ENCODE peak calls at places on chromosome 17, in seven cellular contexts. One of them, this sample, is unnamed.

GRCh38 chr17:76232342-76232741 is 8.0 kb downstream of the RNF157 start:
- DNase-seq in OCI-LY7: no peak
- DNase-seq in kidney epithelial cell: no peak
- DNase-seq in sigmoid colon: no peak
- DNase-seq in ovary: no peak
- DNase-seq in GM12865: no peak
- DNase-seq in breast epithelium: no peak
- DNase-seq in this sample: no peak

GRCh38 chr17:74270333-74270732 is 3.7 kb upstream of the DNAI2 start:
- DNase-seq in sigmoid colon: no peak
- DNase-seq in breast epithelium: no peak
- DNase-seq in OCI-LY7: no peak
- DNase-seq in kidney epithelial cell: no peak
- DNase-seq in GM12865: no peak
- DNase-seq in ovary: peak; percentile 41
- DNase-seq in this sample: no peak

GRCh38 chr17:11284811-11285210 is 43.8 kb downstream of the SHISA6 start:
- DNase-seq in OCI-LY7: no peak
- DNase-seq in sigmoid colon: no peak
- DNase-seq in breast epithelium: no peak
- DNase-seq in kidney epithelial cell: no peak
- DNase-seq in GM12865: no peak
- DNase-seq in ovary: no peak
- DNase-seq in this sample: no peak

GRCh38 chr17:75160211-75160610 is 5.9 kb upstream of the JPT1 start:
- DNase-seq in GM12865: no peak
- DNase-seq in kidney epithelial cell: no peak
- DNase-seq in sigmoid colon: no peak
- DNase-seq in ovary: no peak
- DNase-seq in OCI-LY7: no peak
- DNase-seq in breast epithelium: no peak
- DNase-seq in this sample: no peak

GRCh38 chr17:38851434-38851833 is 2.1 kb downstream of the RPL23 start:
- DNase-seq in kidney epithelial cell: no peak
- DNase-seq in GM12865: no peak
- DNase-seq in ovary: no peak
- DNase-seq in OCI-LY7: no peak
- DNase-seq in sigmoid colon: no peak
- DNase-seq in breast epithelium: no peak
- DNase-seq in this sample: no peak

GRCh38 chr17:36920032-36921000 is 17.0 kb upstream of the LHX1 start:
- DNase-seq in OCI-LY7: no peak
- DNase-seq in kidney epithelial cell: peak; percentile 75
- DNase-seq in GM12865: no peak
- DNase-seq in ovary: no peak
- DNase-seq in breast epithelium: no peak
- DNase-seq in sigmoid colon: no peak
- DNase-seq in this sample: no peak

GRCh38 chr17:78179372-78179771 is 7.5 kb downstream of the TK1 start:
- DNase-seq in GM12865: no peak
- DNase-seq in breast epithelium: peak; percentile 73
- DNase-seq in sigmoid colon: no peak
- DNase-seq in kidney epithelial cell: no peak
- DNase-seq in ovary: no peak
- DNase-seq in OCI-LY7: no peak
- DNase-seq in this sample: no peak

GRCh38 chr17:50589112-50589712 is 28.7 kb downstream of the CACNA1G start:
- DNase-seq in OCI-LY7: no peak
- DNase-seq in breast epithelium: no peak
- DNase-seq in kidney epithelial cell: no peak
- DNase-seq in GM12865: no peak
- DNase-seq in sigmoid colon: no peak
- DNase-seq in ovary: no peak
- DNase-seq in this sample: peak; percentile 97

GRCh38 chr17:63694229-63694973 is 5.5 kb downstream of the LIMD2 start:
- DNase-seq in ovary: no peak
- DNase-seq in sigmoid colon: no peak
- DNase-seq in breast epithelium: no peak
- DNase-seq in kidney epithelial cell: no peak
- DNase-seq in OCI-LY7: peak; percentile 37
- DNase-seq in GM12865: peak; percentile 36
- DNase-seq in this sample: no peak

GRCh38 chr17:10019941-10020403 is 114.9 kb upstream of the RCVRN start:
- DNase-seq in GM12865: no peak
- DNase-seq in ovary: no peak
- DNase-seq in kidney epithelial cell: no peak
- DNase-seq in OCI-LY7: no peak
- DNase-seq in breast epithelium: no peak
- DNase-seq in sigmoid colon: no peak
- DNase-seq in this sample: no peak

GRCh38 chr17:48882272-48882671 is 10.3 kb upstream of the ATP5MC1 start:
- DNase-seq in ovary: no peak
- DNase-seq in breast epithelium: no peak
- DNase-seq in kidney epithelial cell: no peak
- DNase-seq in OCI-LY7: no peak
- DNase-seq in GM12865: no peak
- DNase-seq in sigmoid colon: no peak
- DNase-seq in this sample: no peak

GRCh38 chr17:9356488-9356911 is 219.1 kb downstream of the STX8 start:
- DNase-seq in kidney epithelial cell: no peak
- DNase-seq in sigmoid colon: peak; percentile 65
- DNase-seq in breast epithelium: no peak
- DNase-seq in ovary: no peak
- DNase-seq in GM12865: peak; percentile 24
- DNase-seq in OCI-LY7: peak; percentile 48
- DNase-seq in this sample: no peak

GRCh38 chr17:38509008-38509771 is 80.9 kb downstream of the ARHGAP23 start:
- DNase-seq in kidney epithelial cell: peak; percentile 64
- DNase-seq in GM12865: peak; percentile 84
- DNase-seq in sigmoid colon: peak; percentile 90
- DNase-seq in OCI-LY7: peak; percentile 79
- DNase-seq in ovary: peak; percentile 80
- DNase-seq in breast epithelium: peak; percentile 50
- DNase-seq in this sample: peak; percentile 77

GRCh38 chr17:83143817-83144231 is 64.4 kb downstream of the METRNL start:
- DNase-seq in kidney epithelial cell: no peak
- DNase-seq in OCI-LY7: no peak
- DNase-seq in sigmoid colon: peak; percentile 22
- DNase-seq in ovary: no peak
- DNase-seq in GM12865: no peak
- DNase-seq in breast epithelium: no peak
- DNase-seq in this sample: no peak

GRCh38 chr17:49548506-49549310 is 27.0 kb upstream of the NXPH3 start:
- DNase-seq in kidney epithelial cell: no peak
- DNase-seq in sigmoid colon: no peak
- DNase-seq in breast epithelium: no peak
- DNase-seq in GM12865: peak; percentile 47
- DNase-seq in ovary: no peak
- DNase-seq in OCI-LY7: no peak
- DNase-seq in this sample: no peak

GRCh38 chr17:81400154-81400938 is 5.1 kb downstream of the BAHCC1 start:
- DNase-seq in sigmoid colon: no peak
- DNase-seq in kidney epithelial cell: no peak
- DNase-seq in OCI-LY7: no peak
- DNase-seq in GM12865: no peak
- DNase-seq in ovary: no peak
- DNase-seq in breast epithelium: no peak
- DNase-seq in this sample: peak; percentile 70

GRCh38 chr17:81403040-81403467 is 7.8 kb downstream of the BAHCC1 start:
- DNase-seq in ovary: no peak
- DNase-seq in kidney epithelial cell: no peak
- DNase-seq in breast epithelium: no peak
- DNase-seq in GM12865: no peak
- DNase-seq in OCI-LY7: no peak
- DNase-seq in sigmoid colon: no peak
- DNase-seq in this sample: no peak

GRCh38 chr17:81402530-81402941 is 7.3 kb downstream of the BAHCC1 start:
- DNase-seq in sigmoid colon: no peak
- DNase-seq in OCI-LY7: no peak
- DNase-seq in kidney epithelial cell: no peak
- DNase-seq in breast epithelium: no peak
- DNase-seq in ovary: no peak
- DNase-seq in GM12865: no peak
- DNase-seq in this sample: no peak

GRCh38 chr17:81400939-81401726 is 5.9 kb downstream of the BAHCC1 start:
- DNase-seq in breast epithelium: no peak
- DNase-seq in OCI-LY7: no peak
- DNase-seq in ovary: no peak
- DNase-seq in sigmoid colon: no peak
- DNase-seq in kidney epithelial cell: no peak
- DNase-seq in GM12865: no peak
- DNase-seq in this sample: peak; percentile 41

GRCh38 chr17:81401727-81402529 is 6.7 kb downstream of the BAHCC1 start:
- DNase-seq in GM12865: no peak
- DNase-seq in breast epithelium: no peak
- DNase-seq in OCI-LY7: peak; percentile 65
- DNase-seq in kidney epithelial cell: no peak
- DNase-seq in sigmoid colon: no peak
- DNase-seq in ovary: no peak
- DNase-seq in this sample: no peak
- TF ChIP-seq CTCF in GM12865: peak; percentile 5
- TF ChIP-seq CTCF in breast epithelium: no peak
- TF ChIP-seq CTCF in OCI-LY7: peak; percentile 81
- TF ChIP-seq CTCF in kidney epithelial cell: peak; percentile 58
- TF ChIP-seq CTCF in sigmoid colon: no peak
- TF ChIP-seq CTCF in ovary: no peak
- TF ChIP-seq CTCF in this sample: no peak

DNA sequence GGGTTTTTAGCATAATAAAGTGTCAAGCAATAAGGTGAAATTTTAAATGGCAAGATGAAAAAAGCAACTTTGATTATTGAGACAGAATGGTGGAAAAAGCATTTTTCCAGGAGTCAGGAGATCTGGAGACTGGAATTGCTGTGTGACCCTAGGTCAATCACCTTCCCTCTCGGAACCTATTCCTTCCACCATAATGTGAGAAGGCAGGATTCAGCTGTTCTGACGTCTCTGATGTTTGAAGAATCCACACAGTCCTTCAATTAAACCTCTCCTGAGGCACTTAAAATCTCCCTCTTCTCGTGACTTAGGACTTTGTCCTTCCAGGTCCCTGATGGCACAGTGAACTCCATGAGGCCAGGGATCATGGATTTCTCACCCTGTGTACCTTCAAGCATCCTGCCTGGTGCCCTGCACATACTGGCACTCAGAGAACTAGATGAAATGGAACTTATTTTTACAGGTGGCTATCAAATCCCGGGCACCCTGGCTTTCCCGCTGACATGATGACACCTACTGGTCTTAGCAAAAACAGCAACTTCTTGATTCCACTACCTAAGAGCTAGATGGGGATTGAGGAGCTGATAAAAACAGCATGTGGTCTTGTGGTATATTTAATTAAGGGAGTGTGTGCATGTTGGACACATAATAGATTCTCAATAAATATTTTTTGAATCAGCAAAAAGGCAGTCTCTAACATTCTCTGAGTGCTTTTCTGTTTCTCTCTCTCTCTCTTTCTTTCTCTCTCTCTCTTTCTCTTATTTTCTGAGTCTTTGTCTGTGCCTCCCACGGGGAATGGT is 2.3 kb upstream of the CCDC182 start:
- DNase-seq in sigmoid colon: no peak
- DNase-seq in OCI-LY7: peak; percentile 83
- DNase-seq in ovary: peak; percentile 33
- DNase-seq in breast epithelium: peak; percentile 23
- DNase-seq in GM12865: peak; percentile 76
- DNase-seq in kidney epithelial cell: peak; percentile 19
- DNase-seq in this sample: peak; percentile 56
- H3K4me3 ChIP-seq in sigmoid colon: no peak overlapping the region
- H3K4me3 ChIP-seq in OCI-LY7: no peak overlapping the region
- H3K4me3 ChIP-seq in ovary: no peak overlapping the region
- H3K4me3 ChIP-seq in breast epithelium: no peak overlapping the region
- H3K4me3 ChIP-seq in GM12865: no peak overlapping the region
- H3K4me3 ChIP-seq in kidney epithelial cell: no peak overlapping the region
- H3K4me3 ChIP-seq in this sample: no peak overlapping the region

DNA sequence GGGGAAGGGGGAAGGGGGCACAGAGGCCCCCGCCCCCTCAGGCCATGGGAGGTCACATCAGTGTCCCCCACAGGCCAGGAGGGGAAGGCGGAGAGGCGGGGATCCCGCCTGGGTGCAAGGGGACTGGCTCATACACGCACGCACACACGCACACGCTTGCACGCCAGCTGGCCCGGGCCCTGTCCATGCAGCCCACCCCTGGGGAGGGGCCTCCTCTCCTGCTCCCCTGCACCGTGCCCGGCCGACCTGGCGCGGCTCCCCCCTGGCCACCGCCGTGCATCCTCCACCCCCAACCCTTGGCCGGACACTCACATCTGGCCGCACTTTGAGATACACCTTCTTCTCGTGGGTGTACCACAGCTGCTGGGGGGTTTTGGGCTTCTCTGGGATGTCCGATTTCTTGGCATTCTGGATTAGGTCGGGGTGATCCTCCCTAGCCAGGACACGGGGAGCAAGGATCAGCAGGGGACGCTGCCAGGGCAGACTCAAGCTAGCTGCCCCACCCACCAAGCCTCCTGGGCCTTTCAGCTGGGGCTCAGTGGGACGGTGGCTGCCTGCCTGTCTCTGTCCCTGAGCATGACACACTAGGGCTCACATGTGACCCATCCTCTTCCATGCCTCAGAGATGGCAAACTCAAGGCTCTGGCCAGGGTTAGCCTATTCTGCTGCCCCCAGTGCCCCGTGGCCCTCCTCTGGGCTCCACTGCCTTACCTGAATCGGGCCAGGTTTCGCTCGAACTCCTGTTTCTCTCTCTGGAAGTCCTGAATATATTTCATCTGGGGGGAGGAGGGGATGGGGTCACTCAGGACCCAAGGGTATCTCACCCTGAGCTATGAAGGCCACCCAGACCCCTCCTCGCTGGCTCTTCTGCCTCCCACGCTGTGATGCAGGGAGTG is 6.7 kb downstream of the UBTF start:
- DNase-seq in OCI-LY7: no peak
- DNase-seq in kidney epithelial cell: no peak
- DNase-seq in ovary: no peak
- DNase-seq in breast epithelium: no peak
- DNase-seq in GM12865: peak; percentile 22
- DNase-seq in sigmoid colon: no peak
- DNase-seq in this sample: no peak
- TF ChIP-seq CTCF in OCI-LY7: no peak
- TF ChIP-seq CTCF in kidney epithelial cell: no peak
- TF ChIP-seq CTCF in ovary: no peak
- TF ChIP-seq CTCF in breast epithelium: no peak
- TF ChIP-seq CTCF in GM12865: no peak
- TF ChIP-seq CTCF in sigmoid colon: no peak
- TF ChIP-seq CTCF in this sample: no peak

DNA sequence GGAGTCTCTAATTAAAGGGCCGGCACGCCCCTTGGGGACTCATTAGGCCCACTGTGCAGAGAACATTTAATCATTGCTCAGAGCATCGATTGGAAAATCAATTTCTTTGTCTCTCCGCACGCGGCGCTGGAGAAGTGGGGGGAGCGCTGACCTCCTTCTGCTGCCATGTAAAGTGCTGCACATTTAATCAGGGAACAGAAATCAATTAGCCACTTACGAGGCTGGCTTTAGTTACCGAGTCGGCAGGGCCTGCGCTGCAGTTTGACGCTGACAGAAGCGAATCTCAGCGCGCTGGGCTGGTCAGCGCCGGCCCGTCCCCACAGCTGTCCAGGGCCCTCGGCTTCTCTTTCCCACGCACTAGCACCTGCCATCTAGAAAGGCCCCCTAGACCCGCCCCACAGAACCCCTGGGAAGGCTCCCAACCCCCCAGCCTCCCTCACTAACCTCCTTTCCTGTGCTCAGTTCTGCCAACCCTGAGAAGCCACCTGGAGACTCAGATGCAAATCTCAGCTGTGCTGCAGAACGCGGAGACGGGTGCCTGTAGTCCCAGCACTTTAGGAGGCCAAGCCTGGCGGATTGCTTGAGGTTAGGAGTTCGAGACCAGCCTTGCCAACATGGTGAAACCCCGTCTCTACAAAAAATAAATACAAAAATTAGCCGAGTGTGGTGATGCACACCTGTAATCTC is 20.3 kb upstream of the C1QL1 start:
- DNase-seq in sigmoid colon: no peak
- DNase-seq in OCI-LY7: no peak
- DNase-seq in kidney epithelial cell: no peak
- DNase-seq in GM12865: peak; percentile 44
- DNase-seq in breast epithelium: no peak
- DNase-seq in ovary: no peak
- DNase-seq in this sample: no peak
- H3K4me3 ChIP-seq in sigmoid colon: no peak overlapping the region
- H3K4me3 ChIP-seq in OCI-LY7: no peak overlapping the region
- H3K4me3 ChIP-seq in kidney epithelial cell: no peak overlapping the region
- H3K4me3 ChIP-seq in GM12865: no peak overlapping the region
- H3K4me3 ChIP-seq in breast epithelium: no peak overlapping the region
- H3K4me3 ChIP-seq in ovary: no peak overlapping the region
- H3K4me3 ChIP-seq in this sample: no peak overlapping the region

This sample was measured in thyroid gland.